ENCODE peak calls at places on chromosomes 7 and 10, in six cellular contexts. S is GM06990; Z is A172; F is globus pallidus; K is stimulated activated CD4-positive, alpha-beta T cell treated with anti-CD3 and anti-CD28 coated beads, Interleukin-1b, Interleukin-23, amount 100 ng/mL, for 24 hours; E is neuronal stem cell. J is an unnamed sample.
A peak's percentile ranks its signal among the peaks of the same experiment; 100 is the strongest.

GRCh38 chr10:30831401-30831800 is 200.3 kb downstream of the ZNF438 start:
- DNase-seq in S (no peak), Z (no peak), F (no peak), K (no peak), E (no peak), J (no peak)

GRCh38 chr10:36670616-36671402 is 454.6 kb upstream of the ANKRD30A start:
- DNase-seq in S (no peak), Z (no peak), F (no peak), K (no peak), E (no peak), J (peak; percentile 24)

GRCh38 chr10:71748671-71749191 is 24.6 kb downstream of the VSIR start:
- DNase-seq in S (peak; percentile 65), Z (no peak), F (peak; percentile 71), K (peak; percentile 42), E (no peak), J (no peak)

GRCh38 chr7:69814421-69814962 is 216.2 kb downstream of the AUTS2 start:
- DNase-seq in S (no peak), Z (peak; percentile 50), F (peak; percentile 92), K (no peak), E (peak; percentile 71), J (peak; percentile 74)

GRCh38 chr7:77455334-77455733 is 39.2 kb upstream of the GSAP start:
- DNase-seq in S (no peak), Z (peak; percentile 69), F (peak; percentile 83), K (no peak), E (no peak), J (peak; percentile 79)

GRCh38 chr7:28656529-28656928 is 244.2 kb downstream of the CREB5 start:
- DNase-seq in S (no peak), Z (no peak), F (no peak), K (no peak), E (no peak), J (no peak)

GRCh38 chr7:25732771-25733217 is 419.2 kb upstream of the NFE2L3 start:
- DNase-seq in S (no peak), Z (no peak), F (no peak), K (no peak), E (no peak), J (no peak)

GRCh38 chr7:29285451-29285807 is 90.9 kb downstream of the CHN2 start:
- DNase-seq in S (peak; percentile 29), Z (peak; percentile 95), F (no peak), K (peak; percentile 3), E (no peak), J (peak; percentile 79)

GRCh38 chr10:31926765-31927596 is 1.6 kb downstream of the ARHGAP12 start:
- DNase-seq in S (no peak), Z (no peak), F (no peak), K (no peak), E (no peak), J (peak; percentile 37)

GRCh38 chr10:17053513-17053912 is 76.1 kb downstream of the CUBN start:
- DNase-seq in S (no peak), Z (no peak), F (no peak), K (no peak), E (no peak), J (no peak)

GRCh38 chr10:77403761-77404160 is 233.8 kb downstream of the KCNMA1 start:
- DNase-seq in S (no peak), Z (no peak), F (no peak), K (no peak), E (no peak), J (no peak)

GRCh38 chr7:123372368-123372767 is 162.0 kb downstream of the IQUB start:
- DNase-seq in S (no peak), Z (peak; percentile 53), F (no peak), K (no peak), E (no peak), J (no peak)

GRCh38 chr7:4837814-4838625 is 23.8 kb downstream of the PAPOLB start:
- DNase-seq in S (no peak), Z (no peak), F (no peak), K (no peak), E (no peak), J (no peak)

GRCh38 chr10:97760461-97761257 is 11.1 kb downstream of the SFRP5 start:
- DNase-seq in S (no peak), Z (no peak), F (no peak), K (no peak), E (no peak), J (no peak)

GRCh38 chr10:124560377-124560776 is 98.8 kb downstream of the LHPP start:
- DNase-seq in S (no peak), Z (peak; percentile 2), F (peak; percentile 36), K (no peak), E (no peak), J (peak; percentile 85)

GRCh38 chr7:64838691-64839090 is 44.5 kb downstream of the ZNF138 start:
- DNase-seq in S (no peak), Z (no peak), F (no peak), K (no peak), E (no peak), J (no peak)

GRCh38 chr10:96357038-96357620 is 1.7 kb downstream of the OPALIN start:
- DNase-seq in S (no peak), Z (no peak), F (peak; percentile 97), K (no peak), E (no peak), J (no peak)

GRCh38 chr7:68715907-68716306 is 882.4 kb upstream of the AUTS2 start:
- DNase-seq in S (no peak), Z (no peak), F (no peak), K (no peak), E (no peak), J (no peak)

GRCh38 chr7:158955146-158955870 is 99.0 kb downstream of the DYNC2I1 start:
- DNase-seq in S (no peak), Z (no peak), F (no peak), K (no peak), E (no peak), J (no peak)